ENCODE peak calls at places on chromosomes 1 and 21, in five cellular contexts. B, I, F, N and V are unnamed samples.

GRCh38 chr1:89780721-89781120 is 40.1 kb upstream of the LRRC8D start:
- DNase-seq in F (peak; percentile 62), B (peak; percentile 17), N (no peak), I (peak; percentile 68), V (peak; percentile 22)

GRCh38 chr1:98493469-98493868 is 168.1 kb upstream of the SNX7 start:
- DNase-seq in I (no peak), B (no peak), F (no peak), N (no peak), V (no peak)

GRCh38 chr1:47792786-47793185 is 204.4 kb downstream of the TRABD2B start:
- DNase-seq in I (no peak), F (no peak), N (no peak), B (no peak), V (no peak)

GRCh38 chr1:225710804-225711203 is 57.9 kb upstream of the ENAH start:
- DNase-seq in I (peak; percentile 54), N (no peak), F (peak; percentile 56), B (no peak), V (no peak)

GRCh38 chr1:4551706-4552105 is 102.7 kb upstream of the AJAP1 start:
- DNase-seq in I (no peak), N (no peak), B (no peak), F (no peak), V (no peak)

GRCh38 chr1:42926870-42927242 is 31.8 kb downstream of the SLC2A1 start:
- DNase-seq in B (no peak), F (no peak), N (no peak), I (no peak), V (no peak)

GRCh38 chr1:156067262-156067661 is 6.3 kb downstream of the RAB25 start:
- DNase-seq in I (no peak), B (no peak), N (no peak), F (no peak), V (no peak)

GRCh38 chr1:160777486-160778089 is 18.4 kb upstream of the LY9 start:
- DNase-seq in F (no peak), B (no peak), N (no peak), I (no peak), V (peak; percentile 68)

GRCh38 chr1:100387209-100387608 is 34.9 kb downstream of the CDC14A start:
- DNase-seq in F (peak; percentile 55), N (no peak), B (peak; percentile 14), I (peak; percentile 50), V (no peak)

GRCh38 chr21:15422761-15423160 is 307.0 kb upstream of the USP25 start:
- DNase-seq in I (peak; percentile 21), F (peak; percentile 92), B (no peak), N (no peak), V (no peak)